ENCODE peak calls at places on chromosomes 6 and 20, in nine cellular contexts. D is central memory CD4-positive, alpha-beta T cell; A is activated T-cell treated with anti-CD3 and anti-CD28 coated beads for 48 hours; G is psoas muscle; H is right cardiac atrium; I is activated CD4-positive, alpha-beta T cell treated with anti-CD3 and anti-CD28 coated beads for 36 hours; E is brain microvascular endothelial cell; T is Ammon's horn; L is mesothelial cell of epicardium. C is an unnamed sample.

GRCh38 chr6:151325075-151326050 is 66.0 kb downstream of the ZBTB2 start:
- DNase-seq in L (no peak), T (peak; percentile 35), D (no peak), A (no peak), H (peak; percentile 77), E (peak; percentile 71), I (peak; percentile 25), G (peak; percentile 62), C (peak; percentile 26)

GRCh38 chr6:77034161-77034560 is 429.1 kb downstream of the HTR1B start:
- DNase-seq in I (no peak), D (no peak), T (no peak), L (no peak), G (no peak), H (no peak), A (no peak), E (peak; percentile 98), C (no peak)

GRCh38 chr6:63856271-63856670 is 220.7 kb downstream of the PHF3 start:
- DNase-seq in G (no peak), I (no peak), A (no peak), T (peak; percentile 6), H (no peak), E (no peak), D (no peak), L (no peak), C (no peak)

GRCh38 chr6:109612268-109612667 is 78.7 kb downstream of the AK9 start:
- DNase-seq in T (no peak), E (no peak), G (no peak), L (no peak), H (no peak), A (no peak), D (no peak), I (no peak), C (no peak)

GRCh38 chr6:31737315-31738047 is 1.2 kb upstream of the CLIC1 start:
- DNase-seq in A (no peak), I (peak; percentile 32), H (no peak), E (no peak), G (no peak), D (no peak), L (no peak), T (no peak), C (peak; percentile 42)

GRCh38 chr6:165404703-165405102 is 95.3 kb upstream of the C6orf118 start:
- DNase-seq in A (no peak), H (no peak), T (no peak), I (no peak), L (no peak), G (no peak), D (no peak), E (no peak), C (no peak)

GRCh38 chr20:10218536-10219451 is at the start of gene SNAP25:
- DNase-seq in T (peak; percentile 92), A (peak; percentile 25), L (peak; percentile 82), I (peak; percentile 75), G (no peak), H (peak; percentile 69), E (peak; percentile 68), D (peak; percentile 33), C (peak; percentile 61)

GRCh38 chr20:57743450-57744095 is 33.8 kb upstream of the PMEPA1 start:
- DNase-seq in D (no peak), E (no peak), H (no peak), L (no peak), T (no peak), G (no peak), I (no peak), A (no peak), C (no peak)

GRCh38 chr20:50320005-50320909 is 129.6 kb downstream of the CEBPB start:
- DNase-seq in I (no peak), E (no peak), T (no peak), G (no peak), A (no peak), D (no peak), L (no peak), H (no peak), C (no peak)

GRCh38 chr6:113879186-113880096 is 22.3 kb downstream of the MARCKS start:
- DNase-seq in I (peak; percentile 27), H (peak; percentile 28), D (no peak), G (no peak), A (no peak), T (peak; percentile 83), L (no peak), E (peak; percentile 82), C (peak; percentile 25)

GRCh38 chr6:82738773-82739172 is 326.9 kb downstream of the UBE3D start:
- DNase-seq in T (no peak), D (no peak), I (no peak), E (no peak), H (no peak), A (no peak), L (no peak), G (no peak), C (no peak)

GRCh38 chr20:48489656-48490055 is 338.1 kb downstream of the PREX1 start:
- DNase-seq in D (no peak), I (no peak), G (no peak), T (peak; percentile 44), L (no peak), H (no peak), A (no peak), E (no peak), C (no peak)

GRCh38 chr6:2157441-2158127 is 87.8 kb downstream of the GMDS start:
- DNase-seq in I (peak; percentile 38), H (no peak), D (peak; percentile 6), E (peak; percentile 63), A (no peak), L (no peak), G (no peak), T (no peak), C (peak; percentile 76)

GRCh38 chr6:25173951-25174474 is 105.2 kb upstream of the CARMIL1 start:
- DNase-seq in I (no peak), E (peak; percentile 82), T (no peak), H (no peak), L (no peak), A (no peak), G (no peak), D (no peak), C (no peak)

GRCh38 chr6:107185570-107185969 is 70.3 kb upstream of the BEND3 start:
- DNase-seq in L (no peak), H (no peak), E (peak; percentile 10), T (peak; percentile 63), D (no peak), A (no peak), G (no peak), I (no peak), C (no peak)

GRCh38 chr20:64238115-64238825 is 17.3 kb upstream of the PCMTD2 start:
- DNase-seq in D (no peak), G (no peak), A (no peak), H (no peak), I (no peak), L (no peak), T (no peak), E (no peak), C (no peak)

GRCh38 chr20:39568090-39568489 is 605.9 kb downstream of the DHX35 start:
- DNase-seq in H (no peak), I (no peak), T (no peak), G (no peak), D (no peak), A (no peak), L (no peak), E (no peak), C (no peak)

GRCh38 chr6:37324131-37325033 is 29.4 kb upstream of the RNF8 start:
- DNase-seq in H (no peak), A (no peak), L (no peak), D (no peak), G (no peak), I (peak; percentile 62), T (no peak), E (peak; percentile 39), C (peak; percentile 48)

GRCh38 chr20:47355489-47356219 is 845 bp downstream of the ZMYND8 start:
- DNase-seq in T (peak; percentile 44), E (no peak), G (no peak), L (no peak), H (no peak), I (peak; percentile 37), A (no peak), D (no peak), C (peak; percentile 26)

GRCh38 chr6:157493576-157493975 is 112.6 kb downstream of the ZDHHC14 start:
- DNase-seq in E (no peak), G (no peak), H (no peak), A (no peak), I (no peak), L (no peak), D (no peak), T (no peak), C (no peak)

GRCh38 chr20:4813076-4813838 is 91.5 kb downstream of the PRND start:
- DNase-seq in D (peak; percentile 16), I (peak; percentile 59), A (no peak), E (no peak), H (no peak), G (no peak), L (no peak), T (no peak), C (peak; percentile 55)

GRCh38 chr6:62998022-62998421 is 213.2 kb upstream of the FKBP1C start:
- DNase-seq in T (no peak), H (no peak), D (no peak), L (no peak), I (no peak), G (no peak), A (no peak), E (no peak), C (no peak)

GRCh38 chr6:27426045-27426620 is 37.6 kb downstream of the ZNF391 start:
- DNase-seq in D (no peak), H (no peak), G (no peak), I (no peak), A (no peak), E (no peak), T (peak; percentile 75), L (no peak), C (no peak)

GRCh38 chr6:71510057-71510713 is 221.6 kb downstream of the OGFRL1 start:
- DNase-seq in H (peak; percentile 43), I (peak; percentile 12), T (peak; percentile 69), G (peak; percentile 31), L (peak; percentile 39), A (no peak), D (no peak), E (peak; percentile 58), C (peak; percentile 3)

GRCh38 chr20:63223121-63223825 is 7.3 kb upstream of the YTHDF1 start:
- DNase-seq in A (no peak), E (no peak), D (peak; percentile 21), T (peak; percentile 59), G (no peak), H (no peak), I (peak; percentile 68), L (peak; percentile 57), C (peak; percentile 68)

GRCh38 chr6:27091661-27092315 is 155.7 kb upstream of the PRSS16 start:
- DNase-seq in L (peak; percentile 51), A (peak; percentile 47), I (peak; percentile 60), G (no peak), H (no peak), T (peak; percentile 24), E (peak; percentile 94), D (no peak), C (peak; percentile 69)

GRCh38 chr6:156508923-156509322 is 268.3 kb upstream of the ARID1B start:
- DNase-seq in L (no peak), T (no peak), E (no peak), A (no peak), D (no peak), G (no peak), I (peak; percentile 25), H (no peak), C (peak; percentile 9)

GRCh38 chr20:43996240-43996930 is 81.7 kb downstream of the TOX2 start:
- DNase-seq in L (no peak), A (no peak), D (no peak), H (no peak), I (no peak), T (no peak), E (no peak), G (no peak), C (no peak)

GRCh38 chr6:48664850-48665249 is 553.9 kb upstream of the PTCHD4 start:
- DNase-seq in T (no peak), H (no peak), E (no peak), I (no peak), G (no peak), A (no peak), L (no peak), D (no peak), C (no peak)

GRCh38 chr6:27720607-27721580 is 191.3 kb downstream of the OR2B2 start:
- DNase-seq in E (peak; percentile 86), D (no peak), H (no peak), L (no peak), G (no peak), I (peak; percentile 12), A (peak; percentile 33), T (peak; percentile 15), C (peak; percentile 41)

GRCh38 chr6:143745160-143746133 is 67.7 kb downstream of the PHACTR2 start:
- DNase-seq in G (no peak), L (peak; percentile 53), A (no peak), H (no peak), D (no peak), T (peak; percentile 56), I (no peak), E (peak; percentile 64), C (no peak)

C was measured in activated CD8-positive, alpha-beta T cell treated with anti-CD3 and anti-CD28 coated beads for 36 hours.